ENCODE peak calls at places on chromosomes 2 and 18, in four cellular contexts. One of them, this sample, is unnamed.

GRCh38 chr2:102235491-102235890 is 48.7 kb downstream of the IL1RL2 start:
- DNase-seq in colonic mucosa: no peak
- DNase-seq in T-helper 1 cell: no peak
- DNase-seq in CD4-positive, alpha-beta T cell: no peak
- DNase-seq in this sample: no peak

GRCh38 chr2:170815746-170816498 is 765 bp upstream of the GAD1 start:
- DNase-seq in CD4-positive, alpha-beta T cell: peak; percentile 52
- DNase-seq in T-helper 1 cell: peak; percentile 71
- DNase-seq in colonic mucosa: peak; percentile 69
- DNase-seq in this sample: no peak

GRCh38 chr2:8481463-8482009 is 200.3 kb upstream of the ID2 start:
- DNase-seq in CD4-positive, alpha-beta T cell: no peak
- DNase-seq in colonic mucosa: no peak
- DNase-seq in T-helper 1 cell: peak; percentile 50
- DNase-seq in this sample: no peak

GRCh38 chr2:45494275-45494977 is 116.6 kb downstream of the SRBD1 start:
- DNase-seq in T-helper 1 cell: peak; percentile 49
- DNase-seq in colonic mucosa: peak; percentile 21
- DNase-seq in CD4-positive, alpha-beta T cell: no peak
- DNase-seq in this sample: peak; percentile 11

GRCh38 chr2:22626621-22627020 is 758.4 kb upstream of the KLHL29 start:
- DNase-seq in CD4-positive, alpha-beta T cell: no peak
- DNase-seq in colonic mucosa: peak; percentile 18
- DNase-seq in T-helper 1 cell: no peak
- DNase-seq in this sample: no peak

GRCh38 chr2:110783474-110783873 is 51.1 kb downstream of the ACOXL start:
- DNase-seq in CD4-positive, alpha-beta T cell: no peak
- DNase-seq in colonic mucosa: no peak
- DNase-seq in T-helper 1 cell: no peak
- DNase-seq in this sample: no peak

GRCh38 chr2:218295029-218295428 is 2.7 kb upstream of the TMBIM1 start:
- DNase-seq in T-helper 1 cell: no peak
- DNase-seq in CD4-positive, alpha-beta T cell: no peak
- DNase-seq in colonic mucosa: no peak
- DNase-seq in this sample: no peak

GRCh38 chr2:195559431-195559914 is 97.6 kb upstream of the SLC39A10 start:
- DNase-seq in T-helper 1 cell: peak; percentile 99
- DNase-seq in colonic mucosa: peak; percentile 46
- DNase-seq in CD4-positive, alpha-beta T cell: peak; percentile 82
- DNase-seq in this sample: peak; percentile 53

GRCh38 chr2:14722919-14723559 is 90.5 kb downstream of the LRATD1 start:
- DNase-seq in colonic mucosa: no peak
- DNase-seq in CD4-positive, alpha-beta T cell: no peak
- DNase-seq in T-helper 1 cell: no peak
- DNase-seq in this sample: no peak

GRCh38 chr2:119694994-119695521 is 16.1 kb downstream of the TMEM177 start:
- DNase-seq in T-helper 1 cell: no peak
- DNase-seq in colonic mucosa: no peak
- DNase-seq in CD4-positive, alpha-beta T cell: peak; percentile 33
- DNase-seq in this sample: no peak

GRCh38 chr18:37487400-37487831 is 78.2 kb downstream of the CELF4 start:
- DNase-seq in T-helper 1 cell: no peak
- DNase-seq in colonic mucosa: no peak
- DNase-seq in CD4-positive, alpha-beta T cell: no peak
- DNase-seq in this sample: no peak

GRCh38 chr2:235734700-235735205 is 240.9 kb downstream of the AGAP1 start:
- DNase-seq in CD4-positive, alpha-beta T cell: no peak
- DNase-seq in T-helper 1 cell: no peak
- DNase-seq in colonic mucosa: no peak
- DNase-seq in this sample: no peak

GRCh38 chr2:71070294-71071025 is 2.0 kb downstream of the NAGK start:
- DNase-seq in CD4-positive, alpha-beta T cell: no peak
- DNase-seq in colonic mucosa: no peak
- DNase-seq in T-helper 1 cell: no peak
- DNase-seq in this sample: no peak

GRCh38 chr2:121194626-121195025 is 90.4 kb downstream of the TFCP2L1 start:
- DNase-seq in colonic mucosa: no peak
- DNase-seq in T-helper 1 cell: no peak
- DNase-seq in CD4-positive, alpha-beta T cell: no peak
- DNase-seq in this sample: no peak

GRCh38 chr2:20429528-20429927 is 17.3 kb upstream of the RHOB start:
- DNase-seq in CD4-positive, alpha-beta T cell: no peak
- DNase-seq in colonic mucosa: no peak
- DNase-seq in T-helper 1 cell: peak; percentile 23
- DNase-seq in this sample: peak; percentile 32

GRCh38 chr2:192151848-192152247 is 42.9 kb downstream of the TMEFF2 start:
- DNase-seq in T-helper 1 cell: no peak
- DNase-seq in CD4-positive, alpha-beta T cell: no peak
- DNase-seq in colonic mucosa: no peak
- DNase-seq in this sample: no peak

GRCh38 chr2:68745006-68745405 is 10.4 kb downstream of the ARHGAP25 start:
- DNase-seq in CD4-positive, alpha-beta T cell: no peak
- DNase-seq in colonic mucosa: peak; percentile 4
- DNase-seq in T-helper 1 cell: peak; percentile 72
- DNase-seq in this sample: peak; percentile 9

GRCh38 chr2:54704238-54704637 is 19.2 kb upstream of the EML6 start:
- DNase-seq in T-helper 1 cell: no peak
- DNase-seq in CD4-positive, alpha-beta T cell: no peak
- DNase-seq in colonic mucosa: no peak
- DNase-seq in this sample: no peak

GRCh38 chr2:100921685-100922161 is 80.4 kb upstream of the RPL31 start:
- DNase-seq in CD4-positive, alpha-beta T cell: no peak
- DNase-seq in T-helper 1 cell: no peak
- DNase-seq in colonic mucosa: no peak
- DNase-seq in this sample: no peak

GRCh38 chr2:220320326-220320725 is 692.9 kb downstream of the SLC4A3 start:
- DNase-seq in colonic mucosa: no peak
- DNase-seq in T-helper 1 cell: no peak
- DNase-seq in CD4-positive, alpha-beta T cell: no peak
- DNase-seq in this sample: no peak